ENCODE peak calls at places on chromosomes 3 and 15, in eight cellular contexts. E is stromal cell of bone marrow, H is kidney, J is non-pigmented ciliary epithelial cell, U is RPMI8226, T is H7, G is PC-3, D is GM13976. X is an unnamed sample.

GRCh38 chr3:187064210-187065115 is 74.8 kb downstream of the RPL39L start:
- DNase-seq in E (peak), H (no peak), J (no peak), U (no peak), T (no peak), G (peak), D (no peak), X (no peak)

GRCh38 chr3:128095222-128095703 is 28.3 kb downstream of the RUVBL1 start:
- DNase-seq in E (peak), H (peak), J (no peak), U (peak), T (peak), G (peak), D (peak), X (peak)

GRCh38 chr15:28992996-28993719 is 107.4 kb downstream of the APBA2 start:
- DNase-seq in E (no peak), H (no peak), J (no peak), U (no peak), T (no peak), G (no peak), D (no peak), X (no peak)

GRCh38 chr3:89440351-89440750 is 332.9 kb downstream of the EPHA3 start:
- DNase-seq in E (no peak), H (no peak), J (no peak), U (no peak), T (no peak), G (no peak), D (no peak), X (no peak)

GRCh38 chr3:149085828-149086231 is 503 bp downstream of the HLTF start:
- DNase-seq in E (no peak), H (no peak), J (no peak), U (peak), T (no peak), G (peak), D (peak), X (peak)

GRCh38 chr15:44286814-44287555 is 1.5 kb upstream of the GOLM2 start:
- DNase-seq in E (no peak), H (no peak), J (no peak), U (no peak), T (no peak), G (peak), D (no peak), X (no peak)

GRCh38 chr3:50078091-50078490 is 10.6 kb upstream of the RBM5 start:
- DNase-seq in E (no peak), H (no peak), J (no peak), U (no peak), T (no peak), G (no peak), D (no peak), X (no peak)

GRCh38 chr15:90099868-90100854 is 2.1 kb downstream of the IDH2 start:
- DNase-seq in E (peak), H (no peak), J (no peak), U (peak), T (peak), G (no peak), D (no peak), X (no peak)

GRCh38 chr15:72106068-72106467 is 11.9 kb downstream of the MYO9A start:
- DNase-seq in E (no peak), H (no peak), J (no peak), U (no peak), T (no peak), G (no peak), D (no peak), X (no peak)

GRCh38 chr3:85360742-85361387 is 402.1 kb downstream of the CADM2 start:
- DNase-seq in E (peak), H (no peak), J (peak), U (peak), T (peak), G (peak), D (peak), X (peak)

GRCh38 chr3:18499256-18499655 is 74.1 kb upstream of the SATB1 start:
- DNase-seq in E (no peak), H (no peak), J (no peak), U (no peak), T (no peak), G (no peak), D (no peak), X (no peak)

GRCh38 chr15:79593119-79593869 is 161.2 kb downstream of the MINAR1 start:
- DNase-seq in E (no peak), H (no peak), J (no peak), U (no peak), T (no peak), G (peak), D (no peak), X (peak)

GRCh38 chr3:177545964-177546363 is 348.7 kb upstream of the TBL1XR1 start:
- DNase-seq in E (no peak), H (no peak), J (no peak), U (no peak), T (no peak), G (no peak), D (no peak), X (no peak)

X was measured in hepatocyte.